ENCODE peak calls at places on chromosomes 3 and 15, in six cellular contexts. One of them, this sample, is unnamed.

GRCh38 chr15:85100186-85100937 is 118.7 kb downstream of the PDE8A start:
- DNase-seq in T-helper 2 cell: no peak
- DNase-seq in AG08396: no peak
- DNase-seq in Ammon's horn: no peak
- DNase-seq in T-helper 1 cell: no peak
- DNase-seq in T-cell: no peak
- DNase-seq in this sample: no peak

GRCh38 chr3:10495614-10496013 is 9.8 kb downstream of the ATP2B2 start:
- DNase-seq in T-helper 2 cell: no peak
- DNase-seq in AG08396: no peak
- DNase-seq in Ammon's horn: no peak
- DNase-seq in T-helper 1 cell: no peak
- DNase-seq in T-cell: no peak
- DNase-seq in this sample: no peak

GRCh38 chr15:73564255-73564654 is 68.9 kb downstream of the NPTN start:
- DNase-seq in T-helper 2 cell: no peak
- DNase-seq in AG08396: no peak
- DNase-seq in Ammon's horn: peak; percentile 35
- DNase-seq in T-helper 1 cell: no peak
- DNase-seq in T-cell: no peak
- DNase-seq in this sample: no peak

GRCh38 chr15:56910801-56911200 is 7.6 kb upstream of the TCF12 start:
- DNase-seq in T-helper 2 cell: no peak
- DNase-seq in AG08396: no peak
- DNase-seq in Ammon's horn: no peak
- DNase-seq in T-helper 1 cell: no peak
- DNase-seq in T-cell: no peak
- DNase-seq in this sample: no peak

GRCh38 chr3:52522651-52523251 is 10.9 kb downstream of the NT5DC2 start:
- DNase-seq in T-helper 2 cell: no peak
- DNase-seq in AG08396: no peak
- DNase-seq in Ammon's horn: no peak
- DNase-seq in T-helper 1 cell: no peak
- DNase-seq in T-cell: no peak
- DNase-seq in this sample: no peak

GRCh38 chr15:38050529-38050928 is 116.1 kb downstream of the TMCO5A start:
- DNase-seq in T-helper 2 cell: no peak
- DNase-seq in AG08396: peak; percentile 25
- DNase-seq in Ammon's horn: no peak
- DNase-seq in T-helper 1 cell: no peak
- DNase-seq in T-cell: no peak
- DNase-seq in this sample: no peak

GRCh38 chr15:75554717-75555116 is 24.4 kb downstream of the PTPN9 start:
- DNase-seq in T-helper 2 cell: no peak
- DNase-seq in AG08396: peak; percentile 34
- DNase-seq in Ammon's horn: no peak
- DNase-seq in T-helper 1 cell: no peak
- DNase-seq in T-cell: no peak
- DNase-seq in this sample: no peak

GRCh38 chr3:159856496-159857098 is 132.0 kb upstream of the IL12A start:
- DNase-seq in T-helper 2 cell: no peak
- DNase-seq in AG08396: no peak
- DNase-seq in Ammon's horn: peak; percentile 62
- DNase-seq in T-helper 1 cell: no peak
- DNase-seq in T-cell: no peak
- DNase-seq in this sample: no peak

GRCh38 chr15:64423970-64424369 is 36.3 kb downstream of the TRIP4 start:
- DNase-seq in T-helper 2 cell: no peak
- DNase-seq in AG08396: no peak
- DNase-seq in Ammon's horn: no peak
- DNase-seq in T-helper 1 cell: no peak
- DNase-seq in T-cell: no peak
- DNase-seq in this sample: peak; percentile 47

GRCh38 chr3:48776854-48777253 is 59.8 kb upstream of the IP6K2 start:
- DNase-seq in T-helper 2 cell: no peak
- DNase-seq in AG08396: no peak
- DNase-seq in Ammon's horn: no peak
- DNase-seq in T-helper 1 cell: no peak
- DNase-seq in T-cell: no peak
- DNase-seq in this sample: no peak

GRCh38 chr3:15269091-15269989 is 63.0 kb downstream of the SH3BP5 start:
- DNase-seq in T-helper 2 cell: peak; percentile 57
- DNase-seq in AG08396: peak; percentile 64
- DNase-seq in Ammon's horn: peak; percentile 94
- DNase-seq in T-helper 1 cell: peak; percentile 74
- DNase-seq in T-cell: peak; percentile 79
- DNase-seq in this sample: peak; percentile 79

GRCh38 chr3:13133471-13133981 is 60.3 kb upstream of the IQSEC1 start:
- DNase-seq in T-helper 2 cell: no peak
- DNase-seq in AG08396: no peak
- DNase-seq in Ammon's horn: no peak
- DNase-seq in T-helper 1 cell: no peak
- DNase-seq in T-cell: no peak
- DNase-seq in this sample: no peak

This sample was measured in GM20000.